ENCODE peak calls at places on chromosome 22, in eight cellular contexts. One of them, this sample, is unnamed.
A peak's percentile ranks its signal among the peaks of the same experiment; 100 is the strongest.

GRCh38 chr22:21568207-21569075 is 927 bp downstream of the UBE2L3 start:
- DNase-seq in HCT116: no peak
- DNase-seq in SK-N-SH: peak; percentile 68
- DNase-seq in Panc1: no peak
- DNase-seq in K562: peak; percentile 86
- DNase-seq in GM12878: no peak
- DNase-seq in A549: peak; percentile 19
- DNase-seq in HepG2: peak; percentile 34
- DNase-seq in this sample: peak; percentile 50

GRCh38 chr22:24460418-24461089 is 33.2 kb downstream of the ADORA2A start:
- DNase-seq in HepG2: peak; percentile 28
- DNase-seq in K562: no peak
- DNase-seq in HCT116: no peak
- DNase-seq in GM12878: peak; percentile 42
- DNase-seq in SK-N-SH: no peak
- DNase-seq in A549: no peak
- DNase-seq in Panc1: no peak
- DNase-seq in this sample: no peak

GRCh38 chr22:22948651-22949611 is 61.3 kb downstream of the IGLL5 start:
- DNase-seq in HepG2: no peak
- DNase-seq in HCT116: no peak
- DNase-seq in GM12878: no peak
- DNase-seq in K562: no peak
- DNase-seq in A549: no peak
- DNase-seq in Panc1: no peak
- DNase-seq in SK-N-SH: no peak
- DNase-seq in this sample: no peak

GRCh38 chr22:50270302-50271010 is at the start of gene MAPK11:
- DNase-seq in Panc1: no peak
- DNase-seq in SK-N-SH: peak; percentile 85
- DNase-seq in HepG2: peak; percentile 47
- DNase-seq in HCT116: no peak
- DNase-seq in K562: peak; percentile 79
- DNase-seq in A549: peak; percentile 66
- DNase-seq in GM12878: no peak
- DNase-seq in this sample: peak; percentile 92

GRCh38 chr22:23764931-23765881 is 2.4 kb downstream of the C22orf15 start:
- DNase-seq in A549: no peak
- DNase-seq in SK-N-SH: no peak
- DNase-seq in GM12878: no peak
- DNase-seq in HepG2: no peak
- DNase-seq in Panc1: no peak
- DNase-seq in K562: no peak
- DNase-seq in HCT116: no peak
- DNase-seq in this sample: no peak

GRCh38 chr22:21074092-21074715 is 28.5 kb downstream of the LRRC74B start:
- DNase-seq in Panc1: peak; percentile 32
- DNase-seq in HCT116: peak; percentile 4
- DNase-seq in HepG2: no peak
- DNase-seq in A549: peak; percentile 9
- DNase-seq in SK-N-SH: no peak
- DNase-seq in K562: no peak
- DNase-seq in GM12878: no peak
- DNase-seq in this sample: no peak

GRCh38 chr22:41285441-41285819 is 557 bp downstream of the RANGAP1 start:
- DNase-seq in K562: peak; percentile 84
- DNase-seq in HepG2: peak; percentile 56
- DNase-seq in GM12878: no peak
- DNase-seq in Panc1: no peak
- DNase-seq in A549: peak; percentile 61
- DNase-seq in SK-N-SH: peak; percentile 64
- DNase-seq in HCT116: peak; percentile 64
- DNase-seq in this sample: peak; percentile 61

GRCh38 chr22:41367039-41367679 is 14.6 kb upstream of the TEF start:
- DNase-seq in Panc1: no peak
- DNase-seq in K562: peak; percentile 93
- DNase-seq in GM12878: no peak
- DNase-seq in A549: peak; percentile 57
- DNase-seq in HCT116: peak; percentile 71
- DNase-seq in SK-N-SH: peak; percentile 91
- DNase-seq in HepG2: peak; percentile 80
- DNase-seq in this sample: peak; percentile 58

GRCh38 chr22:24400726-24401596 is 26.4 kb upstream of the ADORA2A start:
- DNase-seq in HepG2: no peak
- DNase-seq in SK-N-SH: no peak
- DNase-seq in A549: no peak
- DNase-seq in Panc1: no peak
- DNase-seq in K562: no peak
- DNase-seq in GM12878: peak; percentile 53
- DNase-seq in HCT116: no peak
- DNase-seq in this sample: no peak

GRCh38 chr22:50730013-50730891 is 7.8 kb upstream of the ACR start:
- DNase-seq in GM12878: no peak
- DNase-seq in K562: no peak
- DNase-seq in HepG2: no peak
- DNase-seq in A549: no peak
- DNase-seq in Panc1: no peak
- DNase-seq in SK-N-SH: no peak
- DNase-seq in HCT116: no peak
- DNase-seq in this sample: peak; percentile 30

GRCh38 chr22:40904101-40904500 is 42.2 kb upstream of the DNAJB7 start:
- DNase-seq in A549: no peak
- DNase-seq in Panc1: no peak
- DNase-seq in GM12878: no peak
- DNase-seq in HCT116: no peak
- DNase-seq in SK-N-SH: no peak
- DNase-seq in K562: no peak
- DNase-seq in HepG2: no peak
- DNase-seq in this sample: no peak

GRCh38 chr22:19621372-19622060 is 92.8 kb upstream of the SEPTIN5 start:
- DNase-seq in SK-N-SH: no peak
- DNase-seq in A549: no peak
- DNase-seq in K562: no peak
- DNase-seq in HepG2: no peak
- DNase-seq in Panc1: no peak
- DNase-seq in GM12878: no peak
- DNase-seq in HCT116: no peak
- DNase-seq in this sample: peak; percentile 46

GRCh38 chr22:30865656-30866055 is 102.9 kb downstream of the MORC2 start:
- DNase-seq in Panc1: no peak
- DNase-seq in GM12878: no peak
- DNase-seq in A549: no peak
- DNase-seq in HCT116: no peak
- DNase-seq in SK-N-SH: peak; percentile 17
- DNase-seq in K562: no peak
- DNase-seq in HepG2: no peak
- DNase-seq in this sample: no peak

GRCh38 chr22:30425616-30426394 is at the start of gene MTFP1:
- DNase-seq in GM12878: no peak
- DNase-seq in HepG2: peak; percentile 66
- DNase-seq in HCT116: no peak
- DNase-seq in SK-N-SH: peak; percentile 89
- DNase-seq in A549: peak; percentile 64
- DNase-seq in K562: peak; percentile 74
- DNase-seq in Panc1: no peak
- DNase-seq in this sample: peak; percentile 95

GRCh38 chr22:41147722-41148121 is 55.3 kb downstream of the EP300 start:
- DNase-seq in GM12878: no peak
- DNase-seq in HCT116: no peak
- DNase-seq in Panc1: no peak
- DNase-seq in A549: no peak
- DNase-seq in HepG2: no peak
- DNase-seq in K562: no peak
- DNase-seq in SK-N-SH: no peak
- DNase-seq in this sample: no peak

GRCh38 chr22:40855960-40856512 is 403 bp downstream of the ST13 start:
- DNase-seq in HepG2: no peak
- DNase-seq in SK-N-SH: peak; percentile 46
- DNase-seq in GM12878: no peak
- DNase-seq in A549: peak; percentile 19
- DNase-seq in Panc1: no peak
- DNase-seq in HCT116: no peak
- DNase-seq in K562: peak; percentile 37
- DNase-seq in this sample: peak; percentile 67

GRCh38 chr22:27461470-27461869 is 340.1 kb downstream of the MN1 start:
- DNase-seq in HCT116: no peak
- DNase-seq in K562: no peak
- DNase-seq in HepG2: no peak
- DNase-seq in SK-N-SH: no peak
- DNase-seq in GM12878: no peak
- DNase-seq in Panc1: no peak
- DNase-seq in A549: peak; percentile 58
- DNase-seq in this sample: peak; percentile 88

GRCh38 chr22:40911772-40912171 is 39.4 kb upstream of the RBX1 start:
- DNase-seq in Panc1: no peak
- DNase-seq in SK-N-SH: no peak
- DNase-seq in K562: no peak
- DNase-seq in HCT116: no peak
- DNase-seq in GM12878: no peak
- DNase-seq in HepG2: no peak
- DNase-seq in A549: no peak
- DNase-seq in this sample: no peak

GRCh38 chr22:22818861-22819855 is 68.5 kb upstream of the IGLL5 start:
- DNase-seq in HCT116: no peak
- DNase-seq in SK-N-SH: no peak
- DNase-seq in GM12878: peak; percentile 47
- DNase-seq in Panc1: no peak
- DNase-seq in HepG2: no peak
- DNase-seq in K562: no peak
- DNase-seq in A549: no peak
- DNase-seq in this sample: no peak

GRCh38 chr22:29738118-29738815 is 18.5 kb downstream of the CABP7 start:
- DNase-seq in A549: no peak
- DNase-seq in HepG2: no peak
- DNase-seq in SK-N-SH: no peak
- DNase-seq in K562: no peak
- DNase-seq in GM12878: no peak
- DNase-seq in HCT116: no peak
- DNase-seq in Panc1: no peak
- DNase-seq in this sample: no peak

GRCh38 chr22:40621309-40622151 is 15.0 kb downstream of the MRTFA start:
- DNase-seq in Panc1: no peak
- DNase-seq in A549: no peak
- DNase-seq in K562: peak; percentile 45
- DNase-seq in GM12878: no peak
- DNase-seq in HepG2: peak; percentile 74
- DNase-seq in HCT116: no peak
- DNase-seq in SK-N-SH: no peak
- DNase-seq in this sample: no peak

GRCh38 chr22:48783821-48784266 is 1043.8 kb downstream of the BRD1 start:
- DNase-seq in K562: no peak
- DNase-seq in Panc1: no peak
- DNase-seq in HepG2: peak; percentile 55
- DNase-seq in A549: no peak
- DNase-seq in HCT116: no peak
- DNase-seq in GM12878: no peak
- DNase-seq in SK-N-SH: no peak
- DNase-seq in this sample: no peak
- TF ChIP-seq REST in K562: no peak
- TF ChIP-seq REST in Panc1: no peak
- TF ChIP-seq REST in HepG2: no peak
- TF ChIP-seq REST in A549: no peak
- TF ChIP-seq REST in HCT116: no peak
- TF ChIP-seq REST in GM12878: no peak
- TF ChIP-seq REST in SK-N-SH: no peak
- TF ChIP-seq REST in this sample: no peak

DNA sequence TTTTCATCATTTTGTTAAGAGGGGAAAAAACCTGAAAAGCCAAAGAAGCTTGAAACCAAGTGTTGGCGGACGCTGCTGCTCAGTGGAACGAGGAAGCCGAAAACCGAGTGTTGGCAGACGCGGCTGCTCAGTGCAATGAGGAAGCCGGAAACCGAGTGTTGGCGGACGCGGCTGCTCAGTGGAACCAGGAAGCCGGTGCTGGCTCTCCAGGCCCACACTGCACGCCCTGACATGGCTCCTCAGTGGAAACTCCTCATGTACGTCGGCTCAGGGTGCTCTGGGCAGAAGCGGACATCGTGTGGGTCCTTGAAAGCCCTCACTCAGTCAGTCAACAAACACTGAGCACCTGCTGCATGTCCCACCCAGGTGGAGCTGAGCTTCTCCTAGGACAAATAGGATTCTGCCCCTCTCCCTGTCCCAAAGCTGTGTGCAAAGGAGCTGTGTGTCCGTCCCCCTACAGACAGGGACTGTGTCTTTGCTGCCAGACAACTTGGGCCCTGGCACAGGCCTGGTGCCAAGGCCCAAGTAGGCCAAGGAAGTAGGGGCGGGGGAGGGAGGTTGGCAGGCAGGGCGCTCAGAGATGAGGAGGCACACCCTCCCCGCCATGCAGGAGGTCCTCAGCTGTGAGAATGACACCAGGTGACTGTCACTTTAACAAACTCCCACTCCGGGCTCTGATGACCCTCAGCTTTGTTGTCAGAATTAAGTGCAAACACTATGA is 37.3 kb downstream of the PHF21B start:
- DNase-seq in K562: no peak
- DNase-seq in HepG2: no peak
- DNase-seq in GM12878: no peak
- DNase-seq in SK-N-SH: no peak
- DNase-seq in HCT116: no peak
- DNase-seq in A549: no peak
- DNase-seq in Panc1: no peak
- DNase-seq in this sample: no peak
- TF ChIP-seq REST in K562: no peak
- TF ChIP-seq REST in HepG2: no peak
- TF ChIP-seq REST in GM12878: no peak
- TF ChIP-seq REST in SK-N-SH: no peak
- TF ChIP-seq REST in HCT116: no peak
- TF ChIP-seq REST in A549: no peak
- TF ChIP-seq REST in Panc1: no peak
- TF ChIP-seq REST in this sample: no peak

DNA sequence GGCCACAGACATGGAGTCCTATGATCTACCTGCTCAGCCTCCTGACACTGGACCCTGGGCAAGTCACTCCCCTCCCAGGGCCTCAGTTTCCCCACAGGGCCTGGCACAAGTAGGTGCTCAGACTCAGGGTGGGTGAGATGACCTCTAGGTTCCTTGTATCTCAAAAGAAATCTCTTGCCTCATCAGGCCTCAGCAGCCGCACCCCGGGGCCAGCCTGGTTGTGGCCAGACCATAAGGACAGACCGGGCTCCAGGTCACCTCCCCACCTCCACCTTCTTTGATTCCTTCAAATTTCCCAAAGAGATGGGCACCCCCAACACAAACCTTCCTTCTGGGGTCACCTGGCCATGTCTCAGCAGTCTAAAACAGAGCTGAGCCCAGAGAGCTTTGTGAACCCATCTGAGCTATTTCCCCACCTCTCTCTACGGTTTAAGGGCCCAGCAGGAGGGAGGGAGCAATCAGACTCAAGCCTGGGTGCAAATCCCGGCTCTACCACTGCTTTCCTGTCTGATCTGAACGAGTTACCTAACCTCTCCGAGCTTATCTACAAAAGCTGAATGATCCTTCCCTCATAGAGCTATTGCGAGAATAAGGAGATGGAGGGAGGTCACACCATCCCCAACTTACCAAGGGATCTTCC is 2.5 kb upstream of the APOL4 start:
- DNase-seq in K562: no peak
- DNase-seq in GM12878: no peak
- DNase-seq in HepG2: no peak
- DNase-seq in HCT116: no peak
- DNase-seq in SK-N-SH: no peak
- DNase-seq in A549: no peak
- DNase-seq in Panc1: no peak
- DNase-seq in this sample: no peak
- TF ChIP-seq REST in K562: no peak
- TF ChIP-seq REST in GM12878: no peak
- TF ChIP-seq REST in HepG2: no peak
- TF ChIP-seq REST in HCT116: no peak
- TF ChIP-seq REST in SK-N-SH: no peak
- TF ChIP-seq REST in A549: no peak
- TF ChIP-seq REST in Panc1: no peak
- TF ChIP-seq REST in this sample: no peak

GRCh38 chr22:26322179-26322905 is 106.7 kb upstream of the ASPHD2 start:
- DNase-seq in Panc1: no peak
- DNase-seq in A549: no peak
- DNase-seq in HepG2: no peak
- DNase-seq in SK-N-SH: no peak
- DNase-seq in HCT116: peak; percentile 8
- DNase-seq in GM12878: no peak
- DNase-seq in K562: no peak
- DNase-seq in this sample: no peak
- TF ChIP-seq REST in Panc1: no peak
- TF ChIP-seq REST in A549: no peak
- TF ChIP-seq REST in HepG2: no peak
- TF ChIP-seq REST in SK-N-SH: no peak
- TF ChIP-seq REST in HCT116: no peak
- TF ChIP-seq REST in GM12878: no peak
- TF ChIP-seq REST in K562: no peak
- TF ChIP-seq REST in this sample: no peak

This sample was measured in GM23338.